ENCODE peak calls at places on chromosomes 7 and 10, in seven cellular contexts. S is GM04503; R is activated CD4-positive, alpha-beta T cell treated with anti-CD3 and anti-CD28 coated beads, Interleukin-2, amount 50 U/mL, for 24 hours; V is Peyer's patch; K is IMR-90; F is ELF-1; I is stimulated activated CD8-positive, alpha-beta memory T cell treated with anti-CD3 and anti-CD28 coated beads, Interleukin-2, amount 100 ng/mL, for 1 hour. W is an unnamed sample.

GRCh38 chr10:104139221-104139620 is 17.2 kb downstream of the SFR1 start:
- DNase-seq in S (no peak), R (no peak), V (no peak), K (no peak), F (no peak), I (no peak), W (no peak)

GRCh38 chr10:5419466-5420094 is 7.2 kb downstream of the NET1 start:
- DNase-seq in S (no peak), R (no peak), V (no peak), K (no peak), F (no peak), I (no peak), W (no peak)

GRCh38 chr10:72740526-72740925 is 48.6 kb downstream of the MCU start:
- DNase-seq in S (no peak), R (no peak), V (no peak), K (peak), F (no peak), I (no peak), W (no peak)

GRCh38 chr7:136897676-136898075 is 29.2 kb downstream of the CHRM2 start:
- DNase-seq in S (no peak), R (no peak), V (no peak), K (no peak), F (no peak), I (no peak), W (no peak)

GRCh38 chr10:74880041-74880440 is 53.6 kb downstream of the KAT6B start:
- DNase-seq in S (no peak), R (no peak), V (no peak), K (peak), F (no peak), I (no peak), W (no peak)

GRCh38 chr10:101450277-101451080 is 96.5 kb downstream of the BTRC start:
- DNase-seq in S (no peak), R (no peak), V (no peak), K (no peak), F (no peak), I (no peak), W (no peak)

GRCh38 chr7:42104231-42104630 is 132.8 kb downstream of the GLI3 start:
- DNase-seq in S (no peak), R (no peak), V (no peak), K (no peak), F (no peak), I (no peak), W (no peak)

GRCh38 chr7:44167920-44168319 is 21.3 kb downstream of the GCK start:
- DNase-seq in S (no peak), R (no peak), V (no peak), K (no peak), F (no peak), I (no peak), W (no peak)

GRCh38 chr10:63671317-63671937 is 150.2 kb downstream of the REEP3 start:
- DNase-seq in S (peak), R (no peak), V (no peak), K (peak), F (peak), I (no peak), W (no peak)

GRCh38 chr7:150986099-150986512 is 4.7 kb upstream of the NOS3 start:
- DNase-seq in S (no peak), R (no peak), V (peak), K (peak), F (peak), I (no peak), W (no peak)

GRCh38 chr10:83222832-83223742 is 916.2 kb upstream of the GHITM start:
- DNase-seq in S (no peak), R (no peak), V (no peak), K (no peak), F (peak), I (no peak), W (no peak)

GRCh38 chr7:93601363-93601762 is 26.8 kb upstream of the CALCR start:
- DNase-seq in S (no peak), R (no peak), V (no peak), K (no peak), F (no peak), I (no peak), W (no peak)

GRCh38 chr7:114048386-114049235 is 129.8 kb upstream of the PPP1R3A start:
- DNase-seq in S (no peak), R (no peak), V (no peak), K (peak), F (no peak), I (no peak), W (no peak)

W was measured in left lobe of liver.